ENCODE peak calls at places on chromosome 7, in four cellular contexts. Z is CD8-positive, alpha-beta memory T cell; N is pancreas; X is psoas muscle. O is an unnamed sample.

GRCh38 chr7:40015790-40016296 is 65.8 kb downstream of the CDK13 start:
- DNase-seq in Z (no peak), N (no peak), X (no peak), O (no peak)

GRCh38 chr7:119640861-119641260 is 632.1 kb upstream of the KCND2 start:
- DNase-seq in Z (no peak), N (no peak), X (no peak), O (no peak)

GRCh38 chr7:124284937-124285336 is 252.1 kb upstream of the TMEM229A start:
- DNase-seq in Z (no peak), N (no peak), X (no peak), O (no peak)

GRCh38 chr7:50558380-50559051 is 6.7 kb downstream of the DDC start:
- DNase-seq in Z (no peak), N (no peak), X (no peak), O (no peak)

GRCh38 chr7:138460649-138461607 is 869 bp downstream of the TRIM24 start:
- DNase-seq in Z (peak), N (peak), X (peak), O (peak)

GRCh38 chr7:120988591-120989299 is at the start of gene CPED1:
- DNase-seq in Z (peak), N (peak), X (peak), O (peak)

GRCh38 chr7:158022601-158023000 is 565.0 kb downstream of the PTPRN2 start:
- DNase-seq in Z (no peak), N (no peak), X (no peak), O (no peak)

GRCh38 chr7:78473011-78473410 is 674.4 kb downstream of the PHTF2 start:
- DNase-seq in Z (no peak), N (no peak), X (no peak), O (no peak)

GRCh38 chr7:139744768-139745250 is 33.0 kb downstream of the HIPK2 start:
- DNase-seq in Z (no peak), N (no peak), X (no peak), O (peak)

GRCh38 chr7:42151309-42151708 is 85.7 kb downstream of the GLI3 start:
- DNase-seq in Z (no peak), N (no peak), X (no peak), O (no peak)

GRCh38 chr7:158123753-158124152 is 463.9 kb downstream of the PTPRN2 start:
- DNase-seq in Z (no peak), N (no peak), X (no peak), O (no peak)

GRCh38 chr7:157499121-157499834 is 162.5 kb downstream of the DNAJB6 start:
- DNase-seq in Z (no peak), N (no peak), X (no peak), O (no peak)

GRCh38 chr7:147569514-147569913 is 1021.1 kb upstream of the C7orf33 start:
- DNase-seq in Z (no peak), N (no peak), X (no peak), O (no peak)
- H3K4me3 ChIP-seq in Z (no peak), N (no peak), X (no peak), O (no peak)

GRCh38 chr7:108627476-108628051 is 57.9 kb downstream of the DNAJB9 start:
- DNase-seq in Z (no peak), N (no peak), X (no peak), O (no peak)
- H3K27ac ChIP-seq in Z (no peak), N (no peak), X (no peak), O (no peak)

GRCh38 chr7:112540839-112541577 is 60.2 kb downstream of the LSMEM1 start:
- DNase-seq in Z (no peak), N (no peak), X (no peak), O (no peak)

GRCh38 chr7:112547916-112548315 is 67.1 kb downstream of the LSMEM1 start:
- DNase-seq in Z (no peak), N (no peak), X (no peak), O (no peak)

GRCh38 chr7:112550468-112551060 is 69.8 kb downstream of the LSMEM1 start:
- DNase-seq in Z (peak), N (no peak), X (no peak), O (no peak)

DNA sequence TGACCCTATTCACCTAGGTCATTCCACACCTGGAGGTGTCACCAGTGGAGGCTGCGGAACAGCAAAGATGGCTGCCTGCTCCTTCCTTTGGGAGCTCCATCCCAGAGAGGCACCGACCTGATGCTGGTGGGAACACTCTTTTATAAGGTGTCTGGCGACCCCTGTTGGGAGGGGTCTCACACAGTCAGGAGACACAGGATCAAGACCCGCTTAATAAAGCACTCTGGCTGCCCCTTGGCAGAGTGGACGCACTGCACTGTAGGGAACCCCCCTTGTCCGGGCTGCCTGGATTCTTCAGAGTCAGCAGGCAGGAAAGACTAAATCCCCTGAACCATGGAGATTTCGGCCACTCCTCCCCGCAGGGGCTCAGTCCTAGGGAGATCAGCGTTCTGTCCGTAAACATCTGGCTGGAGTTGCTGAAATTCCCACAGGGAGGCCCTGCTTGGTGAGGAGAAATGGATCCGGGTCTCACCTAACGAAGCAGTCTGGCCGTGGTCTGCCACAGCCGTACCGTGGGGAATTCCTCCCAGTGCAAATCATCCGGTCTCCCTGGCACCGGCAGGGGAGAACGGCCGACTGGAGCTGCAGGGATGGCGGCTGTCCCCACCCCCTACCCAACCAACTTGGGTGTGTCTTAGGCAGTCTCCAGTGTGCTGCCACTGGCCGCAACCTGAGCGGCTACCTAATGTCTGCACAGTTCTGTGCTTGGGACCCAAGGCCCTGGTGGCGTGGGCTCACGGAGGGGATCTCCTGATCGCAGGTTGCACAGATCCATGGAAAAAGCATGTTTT is 66.1 kb downstream of the LSMEM1 start:
- DNase-seq in Z (no peak), N (no peak), X (no peak), O (no peak)
- H3K4me3 ChIP-seq in Z (no peak), N (no peak), X (no peak), O (no peak)

GRCh38 chr7:37048674-37049073 is 324.4 kb upstream of the AOAH start:
- DNase-seq in Z (no peak), N (no peak), X (no peak), O (no peak)
- H3K27ac ChIP-seq in Z (no peak), N (no peak), X (no peak), O (no peak)

DNA sequence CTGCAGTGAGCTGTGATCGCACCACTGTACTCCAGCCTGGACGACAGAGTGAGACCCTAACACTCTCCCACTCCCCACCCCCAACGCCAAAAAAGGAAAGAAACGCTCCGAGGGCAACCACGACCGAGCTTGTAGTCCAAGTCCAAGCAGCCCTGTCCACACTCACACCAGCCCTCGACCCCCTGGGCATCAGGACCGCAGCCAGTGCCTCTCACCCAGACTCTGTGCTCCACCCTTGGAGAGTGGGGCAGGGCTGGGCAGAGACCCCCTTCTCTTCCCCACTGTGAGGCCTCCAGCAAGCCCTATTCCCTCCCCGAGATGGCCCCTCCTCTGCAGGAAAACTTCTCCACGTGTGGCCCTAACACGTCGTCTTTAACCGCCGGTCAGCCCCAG is 82.6 kb downstream of the FOXL3 start:
- DNase-seq in Z (no peak), N (no peak), X (no peak), O (peak)
- H3K4me3 ChIP-seq in Z (no peak), N (peak), X (no peak), O (no peak)

DNA sequence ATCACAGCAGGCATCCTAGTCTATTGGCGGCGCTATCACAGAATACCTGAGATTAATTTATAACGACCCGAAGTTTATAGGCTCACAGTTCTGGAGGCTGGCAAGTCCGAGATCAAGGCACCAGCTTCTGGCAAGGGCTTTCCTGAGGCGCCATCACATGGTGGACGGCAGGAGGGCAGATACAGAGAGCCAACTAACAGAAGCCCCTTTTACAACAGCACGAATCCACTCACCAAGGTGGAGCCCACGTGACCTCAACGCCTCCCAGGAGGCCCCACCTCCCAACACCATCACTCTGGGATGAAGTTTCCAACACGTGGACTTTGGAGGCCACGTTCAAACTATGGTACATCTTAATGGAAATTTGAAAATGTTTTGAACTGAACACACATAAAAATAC is 255.3 kb downstream of the ELFN1 start:
- DNase-seq in Z (no peak), N (no peak), X (no peak), O (peak)
- H3K27ac ChIP-seq in Z (no peak), N (no peak), X (no peak), O (no peak)

DNA sequence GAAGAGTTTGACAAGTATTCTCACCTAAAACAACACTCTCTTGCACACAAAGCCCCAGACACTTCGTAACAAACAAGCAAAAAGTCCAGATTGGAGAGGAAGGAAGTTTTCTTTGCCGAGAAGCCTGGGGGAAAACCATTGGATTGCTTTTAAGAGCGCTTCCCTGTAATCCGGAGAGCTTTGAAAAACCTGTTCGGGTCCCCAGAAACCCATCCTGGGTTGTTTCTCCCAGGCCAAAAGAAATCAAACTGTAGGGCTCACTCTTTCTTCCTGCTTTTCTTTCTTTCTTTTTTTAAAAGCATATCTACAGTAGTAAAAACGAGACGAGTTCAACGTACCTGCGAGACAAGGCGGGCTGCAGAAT is 655 bp downstream of the SP8 start:
- DNase-seq in Z (no peak), N (no peak), X (no peak), O (no peak)
- H3K4me3 ChIP-seq in Z (no peak), N (peak), X (peak), O (peak)

GRCh38 chr7:128121731-128122576 is 90.7 kb upstream of the LRRC4 start:
- DNase-seq in Z (no peak), N (no peak), X (peak), O (peak)
- H3K27ac ChIP-seq in Z (no peak), N (no peak), X (no peak), O (no peak)

GRCh38 chr7:100626530-100627237 is 14.3 kb downstream of the MOSPD3 start:
- DNase-seq in Z (peak), N (peak), X (peak), O (peak)
- H3K4me3 ChIP-seq in Z (peak), N (peak), X (peak), O (peak)